ENCODE peak calls at places on chromosomes 6 and 20, in nine cellular contexts. One of them, this sample, is unnamed.
A peak's percentile ranks its signal among the peaks of the same experiment; 100 is the strongest.

GRCh38 chr20:33261465-33261864 is 21.5 kb upstream of the BPIFB1 start:
- DNase-seq in substantia nigra: no peak
- DNase-seq in fibroblast of the conjunctiva: no peak
- DNase-seq in choroid plexus epithelial cell: no peak
- DNase-seq in spleen: no peak
- DNase-seq in smooth muscle cell of the brain vasculature: no peak
- DNase-seq in putamen: no peak
- DNase-seq in HEK293T: no peak
- DNase-seq in ELR: no peak
- DNase-seq in this sample: no peak

GRCh38 chr6:15987569-15987968 is 141.3 kb upstream of the MYLIP start:
- DNase-seq in fibroblast of the conjunctiva: no peak
- DNase-seq in substantia nigra: no peak
- DNase-seq in HEK293T: no peak
- DNase-seq in ELR: peak; percentile 25
- DNase-seq in choroid plexus epithelial cell: peak; percentile 48
- DNase-seq in spleen: no peak
- DNase-seq in putamen: peak; percentile 22
- DNase-seq in smooth muscle cell of the brain vasculature: no peak
- DNase-seq in this sample: peak; percentile 14

GRCh38 chr20:1946442-1946761 is 47.5 kb downstream of the PDYN start:
- DNase-seq in putamen: no peak
- DNase-seq in HEK293T: no peak
- DNase-seq in substantia nigra: no peak
- DNase-seq in smooth muscle cell of the brain vasculature: no peak
- DNase-seq in spleen: no peak
- DNase-seq in ELR: no peak
- DNase-seq in fibroblast of the conjunctiva: no peak
- DNase-seq in choroid plexus epithelial cell: no peak
- DNase-seq in this sample: no peak

GRCh38 chr20:46507760-46508407 is 5.5 kb downstream of the ZNF334 start:
- DNase-seq in fibroblast of the conjunctiva: no peak
- DNase-seq in putamen: no peak
- DNase-seq in substantia nigra: no peak
- DNase-seq in choroid plexus epithelial cell: no peak
- DNase-seq in smooth muscle cell of the brain vasculature: no peak
- DNase-seq in HEK293T: no peak
- DNase-seq in spleen: no peak
- DNase-seq in ELR: no peak
- DNase-seq in this sample: no peak

GRCh38 chr20:50346372-50347347 is 156.0 kb downstream of the CEBPB start:
- DNase-seq in substantia nigra: peak; percentile 27
- DNase-seq in choroid plexus epithelial cell: peak; percentile 89
- DNase-seq in fibroblast of the conjunctiva: peak; percentile 78
- DNase-seq in HEK293T: no peak
- DNase-seq in smooth muscle cell of the brain vasculature: peak; percentile 77
- DNase-seq in spleen: peak; percentile 88
- DNase-seq in putamen: peak; percentile 59
- DNase-seq in ELR: peak; percentile 87
- DNase-seq in this sample: no peak

GRCh38 chr6:56749632-56750151 is 107.0 kb upstream of the DST start:
- DNase-seq in ELR: peak; percentile 96
- DNase-seq in putamen: no peak
- DNase-seq in smooth muscle cell of the brain vasculature: no peak
- DNase-seq in substantia nigra: no peak
- DNase-seq in choroid plexus epithelial cell: peak; percentile 81
- DNase-seq in fibroblast of the conjunctiva: peak; percentile 23
- DNase-seq in HEK293T: no peak
- DNase-seq in spleen: no peak
- DNase-seq in this sample: no peak

GRCh38 chr6:166679566-166679965 is 52.5 kb upstream of the RPS6KA2 start:
- DNase-seq in smooth muscle cell of the brain vasculature: no peak
- DNase-seq in HEK293T: no peak
- DNase-seq in ELR: no peak
- DNase-seq in putamen: no peak
- DNase-seq in choroid plexus epithelial cell: no peak
- DNase-seq in fibroblast of the conjunctiva: no peak
- DNase-seq in substantia nigra: no peak
- DNase-seq in spleen: no peak
- DNase-seq in this sample: no peak

GRCh38 chr6:26284537-26285142 is 80.4 kb upstream of the BTN3A2 start:
- DNase-seq in HEK293T: no peak
- DNase-seq in substantia nigra: no peak
- DNase-seq in choroid plexus epithelial cell: peak; percentile 73
- DNase-seq in ELR: peak; percentile 80
- DNase-seq in putamen: peak; percentile 28
- DNase-seq in spleen: peak; percentile 92
- DNase-seq in smooth muscle cell of the brain vasculature: no peak
- DNase-seq in fibroblast of the conjunctiva: no peak
- DNase-seq in this sample: peak; percentile 39

GRCh38 chr6:130848945-130849344 is 21.7 kb downstream of the SMLR1 start:
- DNase-seq in putamen: no peak
- DNase-seq in fibroblast of the conjunctiva: no peak
- DNase-seq in choroid plexus epithelial cell: no peak
- DNase-seq in HEK293T: no peak
- DNase-seq in smooth muscle cell of the brain vasculature: no peak
- DNase-seq in ELR: peak; percentile 54
- DNase-seq in spleen: no peak
- DNase-seq in substantia nigra: no peak
- DNase-seq in this sample: no peak

GRCh38 chr6:24907959-24908358 is 27.8 kb downstream of the RIPOR2 start:
- DNase-seq in HEK293T: no peak
- DNase-seq in ELR: no peak
- DNase-seq in putamen: no peak
- DNase-seq in substantia nigra: no peak
- DNase-seq in smooth muscle cell of the brain vasculature: no peak
- DNase-seq in fibroblast of the conjunctiva: no peak
- DNase-seq in choroid plexus epithelial cell: no peak
- DNase-seq in spleen: no peak
- DNase-seq in this sample: no peak

GRCh38 chr6:161449521-161449920 is 175.7 kb upstream of the AGPAT4 start:
- DNase-seq in smooth muscle cell of the brain vasculature: no peak
- DNase-seq in spleen: no peak
- DNase-seq in ELR: no peak
- DNase-seq in putamen: no peak
- DNase-seq in substantia nigra: no peak
- DNase-seq in HEK293T: no peak
- DNase-seq in fibroblast of the conjunctiva: no peak
- DNase-seq in choroid plexus epithelial cell: no peak
- DNase-seq in this sample: no peak

GRCh38 chr6:2760882-2761842 is 4.0 kb upstream of the WRNIP1 start:
- DNase-seq in HEK293T: no peak
- DNase-seq in ELR: peak; percentile 34
- DNase-seq in smooth muscle cell of the brain vasculature: no peak
- DNase-seq in substantia nigra: no peak
- DNase-seq in choroid plexus epithelial cell: no peak
- DNase-seq in putamen: no peak
- DNase-seq in fibroblast of the conjunctiva: no peak
- DNase-seq in spleen: no peak
- DNase-seq in this sample: no peak

GRCh38 chr20:57469418-57470211 is 55.3 kb downstream of the CTCFL start:
- DNase-seq in HEK293T: no peak
- DNase-seq in putamen: no peak
- DNase-seq in fibroblast of the conjunctiva: no peak
- DNase-seq in ELR: no peak
- DNase-seq in smooth muscle cell of the brain vasculature: no peak
- DNase-seq in spleen: peak; percentile 59
- DNase-seq in choroid plexus epithelial cell: no peak
- DNase-seq in substantia nigra: no peak
- DNase-seq in this sample: no peak

GRCh38 chr6:111980168-111980567 is 73.7 kb upstream of the CCN6 start:
- DNase-seq in smooth muscle cell of the brain vasculature: no peak
- DNase-seq in putamen: no peak
- DNase-seq in substantia nigra: no peak
- DNase-seq in ELR: peak; percentile 20
- DNase-seq in HEK293T: no peak
- DNase-seq in choroid plexus epithelial cell: peak; percentile 79
- DNase-seq in spleen: no peak
- DNase-seq in fibroblast of the conjunctiva: no peak
- DNase-seq in this sample: no peak

GRCh38 chr6:158649289-158650143 is at the start of gene SYTL3:
- DNase-seq in choroid plexus epithelial cell: peak; percentile 72
- DNase-seq in ELR: peak; percentile 74
- DNase-seq in HEK293T: no peak
- DNase-seq in substantia nigra: no peak
- DNase-seq in fibroblast of the conjunctiva: no peak
- DNase-seq in smooth muscle cell of the brain vasculature: no peak
- DNase-seq in putamen: no peak
- DNase-seq in spleen: peak; percentile 92
- DNase-seq in this sample: no peak

GRCh38 chr20:4112490-4113420 is 97.4 kb upstream of the RNF24 start:
- DNase-seq in fibroblast of the conjunctiva: no peak
- DNase-seq in putamen: no peak
- DNase-seq in HEK293T: no peak
- DNase-seq in spleen: no peak
- DNase-seq in substantia nigra: no peak
- DNase-seq in smooth muscle cell of the brain vasculature: no peak
- DNase-seq in ELR: peak; percentile 48
- DNase-seq in choroid plexus epithelial cell: peak; percentile 81
- DNase-seq in this sample: no peak

GRCh38 chr20:25460591-25461280 is 53.3 kb downstream of the GINS1 start:
- DNase-seq in choroid plexus epithelial cell: no peak
- DNase-seq in fibroblast of the conjunctiva: no peak
- DNase-seq in ELR: no peak
- DNase-seq in substantia nigra: no peak
- DNase-seq in putamen: no peak
- DNase-seq in HEK293T: no peak
- DNase-seq in spleen: peak; percentile 52
- DNase-seq in smooth muscle cell of the brain vasculature: no peak
- DNase-seq in this sample: no peak

GRCh38 chr6:3884007-3884745 is 35.0 kb downstream of the FAM50B start:
- DNase-seq in choroid plexus epithelial cell: peak; percentile 77
- DNase-seq in fibroblast of the conjunctiva: peak; percentile 26
- DNase-seq in smooth muscle cell of the brain vasculature: no peak
- DNase-seq in substantia nigra: no peak
- DNase-seq in spleen: no peak
- DNase-seq in putamen: no peak
- DNase-seq in ELR: peak; percentile 72
- DNase-seq in HEK293T: no peak
- DNase-seq in this sample: no peak

GRCh38 chr6:95280690-95281273 is 296.6 kb upstream of the MANEA start:
- DNase-seq in smooth muscle cell of the brain vasculature: peak; percentile 4
- DNase-seq in HEK293T: peak; percentile 8
- DNase-seq in ELR: peak; percentile 14
- DNase-seq in choroid plexus epithelial cell: peak; percentile 81
- DNase-seq in spleen: no peak
- DNase-seq in fibroblast of the conjunctiva: peak; percentile 14
- DNase-seq in substantia nigra: no peak
- DNase-seq in putamen: peak; percentile 15
- DNase-seq in this sample: no peak

This sample was measured in neural crest cell.